ENCODE peak calls at places on chromosomes 4 and X, in five cellular contexts. One of them, this sample, is unnamed.

GRCh38 chr4:102574317-102574716 is 73.2 kb downstream of the NFKB1 start:
- DNase-seq in GM12878: no peak
- DNase-seq in NT2/D1: no peak
- DNase-seq in H1: no peak
- DNase-seq in HepG2: no peak
- DNase-seq in this sample: no peak

GRCh38 chr4:19850909-19851308 is 400.8 kb upstream of the SLIT2 start:
- DNase-seq in GM12878: no peak
- DNase-seq in NT2/D1: no peak
- DNase-seq in H1: no peak
- DNase-seq in HepG2: no peak
- DNase-seq in this sample: no peak

GRCh38 chr4:2373532-2373931 is 44.9 kb downstream of the ZFYVE28 start:
- DNase-seq in GM12878: no peak
- DNase-seq in NT2/D1: no peak
- DNase-seq in H1: no peak
- DNase-seq in HepG2: no peak
- DNase-seq in this sample: no peak

GRCh38 chr4:125664091-125664767 is 349.5 kb downstream of the FAT4 start:
- DNase-seq in GM12878: no peak
- DNase-seq in NT2/D1: no peak
- DNase-seq in H1: no peak
- DNase-seq in HepG2: no peak
- DNase-seq in this sample: no peak

GRCh38 chr4:11429646-11430045 is 952 bp upstream of the HS3ST1 start:
- DNase-seq in GM12878: no peak
- DNase-seq in NT2/D1: no peak
- DNase-seq in H1: no peak
- DNase-seq in HepG2: no peak
- DNase-seq in this sample: no peak

GRCh38 chr4:110622841-110623709 is at the start of gene PITX2:
- DNase-seq in GM12878: no peak
- DNase-seq in NT2/D1: peak
- DNase-seq in H1: peak
- DNase-seq in HepG2: no peak
- DNase-seq in this sample: peak

GRCh38 chr4:102438873-102439614 is 62.1 kb upstream of the NFKB1 start:
- DNase-seq in GM12878: no peak
- DNase-seq in NT2/D1: no peak
- DNase-seq in H1: no peak
- DNase-seq in HepG2: peak
- DNase-seq in this sample: no peak

GRCh38 chr4:1572521-1572920 is 111.6 kb downstream of the FAM53A start:
- DNase-seq in GM12878: no peak
- DNase-seq in NT2/D1: peak
- DNase-seq in H1: no peak
- DNase-seq in HepG2: no peak
- DNase-seq in this sample: no peak

GRCh38 chrX:40094041-40094899 is 3.5 kb downstream of the BCOR start:
- DNase-seq in GM12878: no peak
- DNase-seq in NT2/D1: no peak
- DNase-seq in H1: peak
- DNase-seq in HepG2: no peak
- DNase-seq in this sample: no peak

GRCh38 chrX:75155830-75156525 is at the start of gene ABCB7:
- DNase-seq in GM12878: peak
- DNase-seq in NT2/D1: peak
- DNase-seq in H1: peak
- DNase-seq in HepG2: peak
- DNase-seq in this sample: peak

GRCh38 chr4:125311503-125311902 is 3.3 kb upstream of the FAT4 start:
- DNase-seq in GM12878: no peak
- DNase-seq in NT2/D1: no peak
- DNase-seq in H1: no peak
- DNase-seq in HepG2: no peak
- DNase-seq in this sample: no peak

GRCh38 chrX:37314526-37314925 is 34.6 kb upstream of the PRRG1 start:
- DNase-seq in GM12878: no peak
- DNase-seq in NT2/D1: no peak
- DNase-seq in H1: no peak
- DNase-seq in HepG2: no peak
- DNase-seq in this sample: no peak

GRCh38 chr4:138037716-138038115 is 204.4 kb downstream of the SLC7A11 start:
- DNase-seq in GM12878: no peak
- DNase-seq in NT2/D1: no peak
- DNase-seq in H1: no peak
- DNase-seq in HepG2: no peak
- DNase-seq in this sample: no peak

GRCh38 chr4:113116414-113117345 is 67.2 kb downstream of the ANK2 start:
- DNase-seq in GM12878: no peak
- DNase-seq in NT2/D1: no peak
- DNase-seq in H1: no peak
- DNase-seq in HepG2: no peak
- DNase-seq in this sample: no peak

GRCh38 chrX:34961662-34962061 is 19.1 kb downstream of the FAM47B start:
- DNase-seq in GM12878: no peak
- DNase-seq in NT2/D1: no peak
- DNase-seq in H1: no peak
- DNase-seq in HepG2: no peak
- DNase-seq in this sample: no peak

GRCh38 chrX:104566921-104567501 is 1.0 kb downstream of the IL1RAPL2 start:
- DNase-seq in GM12878: no peak
- DNase-seq in NT2/D1: no peak
- DNase-seq in H1: peak
- DNase-seq in HepG2: no peak
- DNase-seq in this sample: no peak

GRCh38 chr4:48538358-48538757 is 48.3 kb downstream of the ZAR1 start:
- DNase-seq in GM12878: no peak
- DNase-seq in NT2/D1: no peak
- DNase-seq in H1: no peak
- DNase-seq in HepG2: no peak
- DNase-seq in this sample: no peak

DNA sequence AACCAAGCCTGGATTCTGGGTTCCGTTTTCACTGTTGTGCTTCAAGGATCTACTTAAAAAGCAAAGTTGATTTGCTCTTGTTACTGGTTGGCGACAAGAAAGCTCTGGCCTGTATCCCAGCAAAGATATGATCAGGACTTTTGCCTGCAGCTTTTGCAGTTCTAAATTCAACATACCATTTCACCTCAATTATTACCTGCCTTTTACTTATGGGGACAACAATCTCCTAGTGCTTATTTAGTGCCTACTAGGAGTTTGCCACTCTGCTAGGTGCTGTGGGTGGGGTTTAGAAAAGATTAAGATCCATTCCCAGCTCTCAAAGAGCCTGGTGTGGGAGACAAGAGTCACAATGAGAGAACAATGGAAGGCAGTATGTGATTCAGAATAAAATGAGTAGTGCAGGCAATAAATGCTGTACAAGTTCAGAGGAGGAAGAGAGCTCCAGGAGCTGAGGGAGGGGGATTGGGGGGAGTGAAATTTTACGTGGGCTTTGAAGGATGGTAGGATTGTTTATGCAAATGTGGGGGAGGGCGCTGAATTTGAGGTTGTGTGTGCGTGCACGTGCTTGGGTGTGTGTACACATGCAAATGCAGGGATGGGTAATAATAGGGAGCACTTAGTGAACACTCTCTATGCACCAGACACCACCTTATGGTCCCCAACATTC is 5.0 kb upstream of the TMEM164 start:
- DNase-seq in GM12878: no peak
- DNase-seq in NT2/D1: no peak
- DNase-seq in H1: no peak
- DNase-seq in HepG2: no peak
- DNase-seq in this sample: no peak
- TF ChIP-seq SUZ12 in GM12878: no peak
- TF ChIP-seq SUZ12 in NT2/D1: no peak
- TF ChIP-seq SUZ12 in H1: no peak
- TF ChIP-seq SUZ12 in HepG2: no peak
- TF ChIP-seq SUZ12 in this sample: no peak

GRCh38 chrX:71102292-71102691 is 4.2 kb downstream of the CXorf65 start:
- DNase-seq in GM12878: no peak
- DNase-seq in NT2/D1: no peak
- DNase-seq in H1: no peak
- DNase-seq in HepG2: no peak
- DNase-seq in this sample: no peak

GRCh38 chrX:71100581-71101505 is 5.2 kb downstream of the FOXO4 start:
- DNase-seq in GM12878: no peak
- DNase-seq in NT2/D1: no peak
- DNase-seq in H1: no peak
- DNase-seq in HepG2: no peak
- DNase-seq in this sample: no peak

GRCh38 chrX:71106427-71106826 is at the start of gene CXorf65:
- DNase-seq in GM12878: no peak
- DNase-seq in NT2/D1: no peak
- DNase-seq in H1: no peak
- DNase-seq in HepG2: no peak
- DNase-seq in this sample: no peak

GRCh38 chrX:71105638-71106037 is 902 bp downstream of the CXorf65 start:
- DNase-seq in GM12878: no peak
- DNase-seq in NT2/D1: no peak
- DNase-seq in H1: no peak
- DNase-seq in HepG2: no peak
- DNase-seq in this sample: no peak

DNA sequence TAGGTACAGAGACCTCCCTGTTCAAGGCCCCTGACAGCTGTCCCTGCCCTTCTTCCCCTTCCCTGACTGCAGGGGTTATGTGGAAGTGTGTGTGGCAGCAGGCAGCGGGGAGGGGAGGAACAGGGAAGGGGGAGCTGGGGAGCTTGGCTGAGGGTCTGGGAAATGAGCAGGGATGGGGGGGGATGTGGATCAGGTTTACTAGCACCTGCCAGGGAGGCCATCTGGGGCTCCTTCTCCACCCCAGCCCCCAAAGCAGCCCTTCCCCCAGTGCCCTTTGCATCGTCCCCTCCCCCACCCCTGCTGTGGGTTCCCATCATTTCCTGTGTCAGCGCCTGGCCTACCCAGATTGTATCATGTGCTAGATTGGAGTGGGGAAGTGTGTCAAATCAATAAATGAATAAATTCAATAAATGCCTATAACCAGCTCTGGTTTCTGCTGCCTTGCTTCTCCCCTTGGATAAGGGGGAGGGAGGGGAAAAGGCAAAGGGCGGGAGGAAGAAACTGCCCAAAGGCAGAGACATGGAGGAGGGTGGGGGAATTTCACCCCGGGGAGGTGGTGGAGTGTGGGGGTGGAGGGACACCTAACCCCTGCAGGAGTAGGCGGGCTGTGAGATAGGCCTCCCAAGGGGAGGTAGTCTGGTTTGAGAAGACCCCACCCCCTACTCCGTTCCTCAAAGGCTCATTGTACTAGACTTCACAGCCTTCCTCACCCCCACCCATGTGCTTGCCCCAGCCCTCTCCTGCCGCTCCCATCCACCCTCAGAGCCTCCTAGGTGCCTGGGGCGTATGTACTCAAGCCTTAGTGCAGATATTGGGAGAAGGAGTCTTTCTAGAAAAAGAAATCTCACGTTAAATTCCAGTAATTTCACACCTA is 3.2 kb downstream of the CXorf65 start:
- DNase-seq in GM12878: no peak
- DNase-seq in NT2/D1: peak
- DNase-seq in H1: peak
- DNase-seq in HepG2: no peak
- DNase-seq in this sample: no peak
- TF ChIP-seq SUZ12 in GM12878: no peak
- TF ChIP-seq SUZ12 in NT2/D1: no peak
- TF ChIP-seq SUZ12 in H1: no peak
- TF ChIP-seq SUZ12 in HepG2: no peak
- TF ChIP-seq SUZ12 in this sample: no peak

GRCh38 chrX:10360121-10360520 is 203.3 kb downstream of the CLCN4 start:
- DNase-seq in GM12878: no peak
- DNase-seq in NT2/D1: no peak
- DNase-seq in H1: no peak
- DNase-seq in HepG2: no peak
- DNase-seq in this sample: no peak
- TF ChIP-seq SUZ12 in GM12878: no peak
- TF ChIP-seq SUZ12 in NT2/D1: no peak
- TF ChIP-seq SUZ12 in H1: no peak
- TF ChIP-seq SUZ12 in HepG2: no peak
- TF ChIP-seq SUZ12 in this sample: no peak

GRCh38 chrX:103051260-103051789 is 12.6 kb downstream of the BEX1 start:
- DNase-seq in GM12878: no peak
- DNase-seq in NT2/D1: no peak
- DNase-seq in H1: no peak
- DNase-seq in HepG2: no peak
- DNase-seq in this sample: no peak
- TF ChIP-seq SUZ12 in GM12878: no peak
- TF ChIP-seq SUZ12 in NT2/D1: no peak
- TF ChIP-seq SUZ12 in H1: no peak
- TF ChIP-seq SUZ12 in HepG2: no peak
- TF ChIP-seq SUZ12 in this sample: no peak

GRCh38 chrX:133681897-133682296 is 266.6 kb upstream of the GPC4 start:
- DNase-seq in GM12878: no peak
- DNase-seq in NT2/D1: no peak
- DNase-seq in H1: no peak
- DNase-seq in HepG2: no peak
- DNase-seq in this sample: no peak

GRCh38 chrX:133681416-133681815 is 266.1 kb upstream of the GPC4 start:
- DNase-seq in GM12878: no peak
- DNase-seq in NT2/D1: no peak
- DNase-seq in H1: no peak
- DNase-seq in HepG2: no peak
- DNase-seq in this sample: no peak

GRCh38 chrX:133689997-133690599 is 274.8 kb upstream of the GPC4 start:
- DNase-seq in GM12878: no peak
- DNase-seq in NT2/D1: no peak
- DNase-seq in H1: no peak
- DNase-seq in HepG2: no peak
- DNase-seq in this sample: no peak

DNA sequence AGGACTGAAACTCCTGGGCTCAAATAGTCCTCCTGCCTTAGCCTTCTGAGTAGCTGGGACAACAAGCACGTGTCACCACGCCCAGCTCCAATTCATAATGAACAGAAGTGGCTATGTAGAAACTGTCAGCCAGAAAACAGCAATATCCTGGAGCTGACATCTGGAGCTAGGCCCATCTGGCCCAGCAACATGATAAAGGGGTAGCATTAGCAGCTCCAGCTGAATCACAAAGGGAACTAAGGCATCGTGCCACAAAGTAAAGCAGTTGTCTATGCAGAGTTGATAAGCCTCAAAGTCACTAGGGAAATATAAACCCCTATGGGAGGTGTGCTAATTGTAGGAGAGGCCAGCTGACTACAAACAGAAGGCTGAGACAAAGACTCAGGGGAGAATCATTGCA is 270.5 kb upstream of the GPC4 start:
- DNase-seq in GM12878: no peak
- DNase-seq in NT2/D1: peak
- DNase-seq in H1: no peak
- DNase-seq in HepG2: no peak
- DNase-seq in this sample: no peak
- TF ChIP-seq SUZ12 in GM12878: no peak
- TF ChIP-seq SUZ12 in NT2/D1: no peak
- TF ChIP-seq SUZ12 in H1: no peak
- TF ChIP-seq SUZ12 in HepG2: no peak
- TF ChIP-seq SUZ12 in this sample: no peak

GRCh38 chr4:105150511-105150910 is 3.8 kb downstream of the TET2 start:
- DNase-seq in GM12878: no peak
- DNase-seq in NT2/D1: no peak
- DNase-seq in H1: no peak
- DNase-seq in HepG2: no peak
- DNase-seq in this sample: no peak
- TF ChIP-seq SUZ12 in GM12878: no peak
- TF ChIP-seq SUZ12 in NT2/D1: no peak
- TF ChIP-seq SUZ12 in H1: no peak
- TF ChIP-seq SUZ12 in HepG2: no peak
- TF ChIP-seq SUZ12 in this sample: no peak

GRCh38 chr4:8200302-8200975 is 1.3 kb downstream of the SH3TC1 start:
- DNase-seq in GM12878: no peak
- DNase-seq in NT2/D1: no peak
- DNase-seq in H1: no peak
- DNase-seq in HepG2: no peak
- DNase-seq in this sample: no peak
- TF ChIP-seq SUZ12 in GM12878: no peak
- TF ChIP-seq SUZ12 in NT2/D1: no peak
- TF ChIP-seq SUZ12 in H1: no peak
- TF ChIP-seq SUZ12 in HepG2: no peak
- TF ChIP-seq SUZ12 in this sample: no peak